ENCODE peak calls at places on chromosomes 3 and 15, in seven cellular contexts. One of them, this sample, is unnamed.

GRCh38 chr3:72492240-72492639 is 356.0 kb downstream of the SHQ1 start:
- DNase-seq in heart left ventricle: peak; percentile 77
- DNase-seq in CD8-positive, alpha-beta T cell: no peak
- DNase-seq in heart right ventricle: peak; percentile 57
- DNase-seq in ovary: no peak
- DNase-seq in A549: no peak
- DNase-seq in cardiac muscle cell: no peak
- DNase-seq in this sample: no peak

GRCh38 chr15:55224892-55225291 is 28.2 kb upstream of the RSL24D1 start:
- DNase-seq in heart left ventricle: no peak
- DNase-seq in CD8-positive, alpha-beta T cell: no peak
- DNase-seq in heart right ventricle: no peak
- DNase-seq in ovary: no peak
- DNase-seq in A549: no peak
- DNase-seq in cardiac muscle cell: peak; percentile 17
- DNase-seq in this sample: no peak

GRCh38 chr3:165466856-165467255 is 270.7 kb upstream of the SLITRK3 start:
- DNase-seq in heart left ventricle: no peak
- DNase-seq in CD8-positive, alpha-beta T cell: no peak
- DNase-seq in heart right ventricle: no peak
- DNase-seq in ovary: no peak
- DNase-seq in A549: no peak
- DNase-seq in cardiac muscle cell: peak; percentile 2
- DNase-seq in this sample: no peak

GRCh38 chr15:59150185-59150584 is 45.2 kb downstream of the CCNB2 start:
- DNase-seq in heart left ventricle: no peak
- DNase-seq in CD8-positive, alpha-beta T cell: no peak
- DNase-seq in heart right ventricle: no peak
- DNase-seq in ovary: peak; percentile 18
- DNase-seq in A549: no peak
- DNase-seq in cardiac muscle cell: no peak
- DNase-seq in this sample: no peak

GRCh38 chr3:46675426-46675825 is 18.1 kb downstream of the ALS2CL start:
- DNase-seq in heart left ventricle: peak; percentile 17
- DNase-seq in CD8-positive, alpha-beta T cell: no peak
- DNase-seq in heart right ventricle: no peak
- DNase-seq in ovary: no peak
- DNase-seq in A549: no peak
- DNase-seq in cardiac muscle cell: no peak
- DNase-seq in this sample: no peak

GRCh38 chr3:133455960-133456359 is 56.1 kb downstream of the BFSP2 start:
- DNase-seq in heart left ventricle: no peak
- DNase-seq in CD8-positive, alpha-beta T cell: no peak
- DNase-seq in heart right ventricle: no peak
- DNase-seq in ovary: no peak
- DNase-seq in A549: no peak
- DNase-seq in cardiac muscle cell: no peak
- DNase-seq in this sample: no peak

GRCh38 chr3:111823341-111823830 is 35.7 kb upstream of the PHLDB2 start:
- DNase-seq in heart left ventricle: no peak
- DNase-seq in CD8-positive, alpha-beta T cell: no peak
- DNase-seq in heart right ventricle: no peak
- DNase-seq in ovary: no peak
- DNase-seq in A549: no peak
- DNase-seq in cardiac muscle cell: no peak
- DNase-seq in this sample: no peak

GRCh38 chr3:76554717-76555116 is 485.2 kb upstream of the ROBO2 start:
- DNase-seq in heart left ventricle: no peak
- DNase-seq in CD8-positive, alpha-beta T cell: no peak
- DNase-seq in heart right ventricle: no peak
- DNase-seq in ovary: no peak
- DNase-seq in A549: no peak
- DNase-seq in cardiac muscle cell: no peak
- DNase-seq in this sample: no peak

GRCh38 chr3:10746001-10746400 is 70.0 kb upstream of the SLC6A11 start:
- DNase-seq in heart left ventricle: no peak
- DNase-seq in CD8-positive, alpha-beta T cell: no peak
- DNase-seq in heart right ventricle: no peak
- DNase-seq in ovary: no peak
- DNase-seq in A549: no peak
- DNase-seq in cardiac muscle cell: no peak
- DNase-seq in this sample: no peak

GRCh38 chr3:128861491-128861890 is 17.9 kb upstream of the ACAD9 start:
- DNase-seq in heart left ventricle: no peak
- DNase-seq in CD8-positive, alpha-beta T cell: no peak
- DNase-seq in heart right ventricle: no peak
- DNase-seq in ovary: no peak
- DNase-seq in A549: no peak
- DNase-seq in cardiac muscle cell: no peak
- DNase-seq in this sample: no peak

GRCh38 chr3:148606979-148607378 is 90.7 kb upstream of the AGTR1 start:
- DNase-seq in heart left ventricle: no peak
- DNase-seq in CD8-positive, alpha-beta T cell: no peak
- DNase-seq in heart right ventricle: no peak
- DNase-seq in ovary: no peak
- DNase-seq in A549: no peak
- DNase-seq in cardiac muscle cell: peak; percentile 2
- DNase-seq in this sample: no peak

GRCh38 chr3:171396048-171396447 is 64.2 kb downstream of the TNIK start:
- DNase-seq in heart left ventricle: no peak
- DNase-seq in CD8-positive, alpha-beta T cell: no peak
- DNase-seq in heart right ventricle: no peak
- DNase-seq in ovary: no peak
- DNase-seq in A549: no peak
- DNase-seq in cardiac muscle cell: no peak
- DNase-seq in this sample: no peak

GRCh38 chr3:9498781-9499180 is 54.8 kb downstream of the LHFPL4 start:
- DNase-seq in heart left ventricle: no peak
- DNase-seq in CD8-positive, alpha-beta T cell: no peak
- DNase-seq in heart right ventricle: no peak
- DNase-seq in ovary: no peak
- DNase-seq in A549: no peak
- DNase-seq in cardiac muscle cell: no peak
- DNase-seq in this sample: no peak

GRCh38 chr3:71026634-71027578 is 556.6 kb downstream of the FOXP1 start:
- DNase-seq in heart left ventricle: no peak
- DNase-seq in CD8-positive, alpha-beta T cell: no peak
- DNase-seq in heart right ventricle: no peak
- DNase-seq in ovary: no peak
- DNase-seq in A549: no peak
- DNase-seq in cardiac muscle cell: no peak
- DNase-seq in this sample: no peak

GRCh38 chr3:183527421-183527979 is 28.0 kb downstream of the KLHL6 start:
- DNase-seq in heart left ventricle: no peak
- DNase-seq in CD8-positive, alpha-beta T cell: no peak
- DNase-seq in heart right ventricle: no peak
- DNase-seq in ovary: no peak
- DNase-seq in A549: no peak
- DNase-seq in cardiac muscle cell: no peak
- DNase-seq in this sample: no peak

GRCh38 chr15:52734329-52734728 is 55.1 kb upstream of the ATOSA start:
- DNase-seq in heart left ventricle: no peak
- DNase-seq in CD8-positive, alpha-beta T cell: no peak
- DNase-seq in heart right ventricle: no peak
- DNase-seq in ovary: no peak
- DNase-seq in A549: no peak
- DNase-seq in cardiac muscle cell: no peak
- DNase-seq in this sample: no peak

GRCh38 chr3:169699536-169700050 is 36.1 kb upstream of the MECOM start:
- DNase-seq in heart left ventricle: peak; percentile 88
- DNase-seq in CD8-positive, alpha-beta T cell: no peak
- DNase-seq in heart right ventricle: peak; percentile 65
- DNase-seq in ovary: peak; percentile 84
- DNase-seq in A549: no peak
- DNase-seq in cardiac muscle cell: no peak
- DNase-seq in this sample: no peak

GRCh38 chr3:184552863-184553262 is 8.7 kb upstream of the EPHB3 start:
- DNase-seq in heart left ventricle: no peak
- DNase-seq in CD8-positive, alpha-beta T cell: no peak
- DNase-seq in heart right ventricle: no peak
- DNase-seq in ovary: no peak
- DNase-seq in A549: no peak
- DNase-seq in cardiac muscle cell: no peak
- DNase-seq in this sample: no peak

GRCh38 chr3:48535578-48535977 is 21.0 kb downstream of the PFKFB4 start:
- DNase-seq in heart left ventricle: no peak
- DNase-seq in CD8-positive, alpha-beta T cell: no peak
- DNase-seq in heart right ventricle: no peak
- DNase-seq in ovary: no peak
- DNase-seq in A549: no peak
- DNase-seq in cardiac muscle cell: no peak
- DNase-seq in this sample: no peak

GRCh38 chr15:100767002-100767825 is 112.4 kb upstream of the ALDH1A3 start:
- DNase-seq in heart left ventricle: no peak
- DNase-seq in CD8-positive, alpha-beta T cell: no peak
- DNase-seq in heart right ventricle: no peak
- DNase-seq in ovary: no peak
- DNase-seq in A549: no peak
- DNase-seq in cardiac muscle cell: no peak
- DNase-seq in this sample: no peak

GRCh38 chr15:73936181-73936580 is 9.9 kb downstream of the LOXL1 start:
- DNase-seq in heart left ventricle: peak; percentile 21
- DNase-seq in CD8-positive, alpha-beta T cell: no peak
- DNase-seq in heart right ventricle: no peak
- DNase-seq in ovary: peak; percentile 67
- DNase-seq in A549: no peak
- DNase-seq in cardiac muscle cell: no peak
- DNase-seq in this sample: no peak

GRCh38 chr15:33443699-33444098 is 132.9 kb downstream of the RYR3 start:
- DNase-seq in heart left ventricle: no peak
- DNase-seq in CD8-positive, alpha-beta T cell: no peak
- DNase-seq in heart right ventricle: no peak
- DNase-seq in ovary: no peak
- DNase-seq in A549: no peak
- DNase-seq in cardiac muscle cell: no peak
- DNase-seq in this sample: no peak

GRCh38 chr3:126982522-126983175 is at the start of gene PLXNA1:
- DNase-seq in heart left ventricle: peak; percentile 77
- DNase-seq in CD8-positive, alpha-beta T cell: peak; percentile 83
- DNase-seq in heart right ventricle: peak; percentile 83
- DNase-seq in ovary: peak; percentile 61
- DNase-seq in A549: peak; percentile 66
- DNase-seq in cardiac muscle cell: peak; percentile 85
- DNase-seq in this sample: peak; percentile 76
- H3K27ac ChIP-seq in heart left ventricle: peak within 1 kb of the TSS; percentile 93
- H3K27ac ChIP-seq in CD8-positive, alpha-beta T cell: peak within 1 kb of the TSS; percentile 71
- H3K27ac ChIP-seq in heart right ventricle: no peak within 1 kb of the TSS
- H3K27ac ChIP-seq in ovary: peak within 1 kb of the TSS; percentile 0
- H3K27ac ChIP-seq in A549: peak within 1 kb of the TSS; percentile 97
- H3K27ac ChIP-seq in cardiac muscle cell: no peak within 1 kb of the TSS
- H3K27ac ChIP-seq in this sample: peak within 1 kb of the TSS; percentile 88

GRCh38 chr3:195739561-195740111 is 18.9 kb downstream of the MUC20 start:
- DNase-seq in heart left ventricle: no peak
- DNase-seq in CD8-positive, alpha-beta T cell: no peak
- DNase-seq in heart right ventricle: no peak
- DNase-seq in ovary: no peak
- DNase-seq in A549: no peak
- DNase-seq in cardiac muscle cell: no peak
- DNase-seq in this sample: no peak

GRCh38 chr3:195732951-195733350 is 12.2 kb downstream of the MUC20 start:
- DNase-seq in heart left ventricle: no peak
- DNase-seq in CD8-positive, alpha-beta T cell: no peak
- DNase-seq in heart right ventricle: no peak
- DNase-seq in ovary: no peak
- DNase-seq in A549: no peak
- DNase-seq in cardiac muscle cell: no peak
- DNase-seq in this sample: no peak

GRCh38 chr3:195735036-195735695 is 14.4 kb downstream of the MUC20 start:
- DNase-seq in heart left ventricle: no peak
- DNase-seq in CD8-positive, alpha-beta T cell: no peak
- DNase-seq in heart right ventricle: no peak
- DNase-seq in ovary: no peak
- DNase-seq in A549: no peak
- DNase-seq in cardiac muscle cell: no peak
- DNase-seq in this sample: no peak

GRCh38 chr3:195738274-195739044 is 17.7 kb downstream of the MUC20 start:
- DNase-seq in heart left ventricle: no peak
- DNase-seq in CD8-positive, alpha-beta T cell: no peak
- DNase-seq in heart right ventricle: no peak
- DNase-seq in ovary: no peak
- DNase-seq in A549: no peak
- DNase-seq in cardiac muscle cell: no peak
- DNase-seq in this sample: no peak

GRCh38 chr3:195736866-195737490 is 16.2 kb downstream of the MUC20 start:
- DNase-seq in heart left ventricle: no peak
- DNase-seq in CD8-positive, alpha-beta T cell: no peak
- DNase-seq in heart right ventricle: no peak
- DNase-seq in ovary: no peak
- DNase-seq in A549: no peak
- DNase-seq in cardiac muscle cell: no peak
- DNase-seq in this sample: no peak
- TF ChIP-seq CTCF in heart left ventricle: no peak
- TF ChIP-seq CTCF in CD8-positive, alpha-beta T cell: no peak
- TF ChIP-seq CTCF in heart right ventricle: no peak
- TF ChIP-seq CTCF in ovary: no peak
- TF ChIP-seq CTCF in A549: no peak
- TF ChIP-seq CTCF in cardiac muscle cell: no peak
- TF ChIP-seq CTCF in this sample: no peak

GRCh38 chr15:38688096-38688495 is 123.5 kb upstream of the RASGRP1 start:
- DNase-seq in heart left ventricle: no peak
- DNase-seq in CD8-positive, alpha-beta T cell: no peak
- DNase-seq in heart right ventricle: no peak
- DNase-seq in ovary: no peak
- DNase-seq in A549: no peak
- DNase-seq in cardiac muscle cell: no peak
- DNase-seq in this sample: no peak
- H3K27ac ChIP-seq in heart left ventricle: peak overlapping the region; percentile 54
- H3K27ac ChIP-seq in CD8-positive, alpha-beta T cell: no peak overlapping the region
- H3K27ac ChIP-seq in heart right ventricle: no peak overlapping the region
- H3K27ac ChIP-seq in ovary: no peak overlapping the region
- H3K27ac ChIP-seq in A549: no peak overlapping the region
- H3K27ac ChIP-seq in cardiac muscle cell: no peak overlapping the region
- H3K27ac ChIP-seq in this sample: peak overlapping the region; percentile 66

GRCh38 chr3:49609815-49610214 is 55.5 kb downstream of the BSN start:
- DNase-seq in heart left ventricle: peak; percentile 38
- DNase-seq in CD8-positive, alpha-beta T cell: no peak
- DNase-seq in heart right ventricle: peak; percentile 21
- DNase-seq in ovary: no peak
- DNase-seq in A549: no peak
- DNase-seq in cardiac muscle cell: no peak
- DNase-seq in this sample: no peak

GRCh38 chr3:49607105-49607591 is 52.9 kb downstream of the BSN start:
- DNase-seq in heart left ventricle: no peak
- DNase-seq in CD8-positive, alpha-beta T cell: no peak
- DNase-seq in heart right ventricle: no peak
- DNase-seq in ovary: no peak
- DNase-seq in A549: no peak
- DNase-seq in cardiac muscle cell: no peak
- DNase-seq in this sample: no peak

GRCh38 chr3:49606427-49606826 is 52.1 kb downstream of the BSN start:
- DNase-seq in heart left ventricle: no peak
- DNase-seq in CD8-positive, alpha-beta T cell: no peak
- DNase-seq in heart right ventricle: no peak
- DNase-seq in ovary: no peak
- DNase-seq in A549: no peak
- DNase-seq in cardiac muscle cell: no peak
- DNase-seq in this sample: no peak

GRCh38 chr3:49609314-49609713 is 55.0 kb downstream of the BSN start:
- DNase-seq in heart left ventricle: no peak
- DNase-seq in CD8-positive, alpha-beta T cell: no peak
- DNase-seq in heart right ventricle: no peak
- DNase-seq in ovary: no peak
- DNase-seq in A549: no peak
- DNase-seq in cardiac muscle cell: no peak
- DNase-seq in this sample: no peak

GRCh38 chr3:49607796-49608195 is 53.5 kb downstream of the BSN start:
- DNase-seq in heart left ventricle: no peak
- DNase-seq in CD8-positive, alpha-beta T cell: no peak
- DNase-seq in heart right ventricle: no peak
- DNase-seq in ovary: no peak
- DNase-seq in A549: no peak
- DNase-seq in cardiac muscle cell: no peak
- DNase-seq in this sample: no peak
- TF ChIP-seq CTCF in heart left ventricle: no peak
- TF ChIP-seq CTCF in CD8-positive, alpha-beta T cell: no peak
- TF ChIP-seq CTCF in heart right ventricle: no peak
- TF ChIP-seq CTCF in ovary: no peak
- TF ChIP-seq CTCF in A549: no peak
- TF ChIP-seq CTCF in cardiac muscle cell: peak; percentile 37
- TF ChIP-seq CTCF in this sample: no peak

This sample was measured in CD4-positive, alpha-beta T cell.